ENCODE peak calls at places on chromosomes 13 and 19, in four cellular contexts. H, Q, S and J are unnamed samples.

GRCh38 chr13:108962652-108963051 is 333.2 kb downstream of the MYO16 start:
- DNase-seq in H (no peak), Q (no peak), S (no peak), J (no peak)

GRCh38 chr13:36880961-36881360 is 39.1 kb downstream of the SMAD9 start:
- DNase-seq in H (no peak), Q (no peak), S (no peak), J (no peak)

GRCh38 chr19:27794444-27795042 is 1418.4 kb downstream of the UQCRFS1 start:
- DNase-seq in H (no peak), Q (no peak), S (no peak), J (peak)

GRCh38 chr19:13880059-13880672 is 3.2 kb downstream of the NANOS3 start:
- DNase-seq in H (peak), Q (peak), S (peak), J (peak)

GRCh38 chr19:57648336-57649003 is 15.5 kb downstream of the ZNF211 start:
- DNase-seq in H (no peak), Q (no peak), S (no peak), J (no peak)

GRCh38 chr13:73167046-73167820 is 108.4 kb downstream of the KLF5 start:
- DNase-seq in H (no peak), Q (no peak), S (no peak), J (no peak)

GRCh38 chr13:41978007-41978406 is 17.1 kb upstream of the VWA8 start:
- DNase-seq in H (no peak), Q (no peak), S (no peak), J (no peak)

GRCh38 chr13:33494596-33495214 is 209.2 kb upstream of the STARD13 start:
- DNase-seq in H (no peak), Q (peak), S (no peak), J (no peak)

GRCh38 chr13:100541882-100542545 is 46.6 kb downstream of the GGACT start:
- DNase-seq in H (no peak), Q (peak), S (no peak), J (no peak)

GRCh38 chr13:86974995-86975328 is 696.2 kb upstream of the SLITRK5 start:
- DNase-seq in H (no peak), Q (no peak), S (no peak), J (no peak)

GRCh38 chr19:35290381-35291135 is 1.4 kb upstream of the MAG start:
- DNase-seq in H (no peak), Q (no peak), S (no peak), J (no peak)

GRCh38 chr13:113627136-113627535 is 30.9 kb downstream of the ATP4B start:
- DNase-seq in H (no peak), Q (no peak), S (no peak), J (no peak)

GRCh38 chr19:39430675-39431593 is 4.8 kb downstream of the RPS16 start:
- DNase-seq in H (no peak), Q (peak), S (peak), J (no peak)

GRCh38 chr19:49142866-49143335 is 12.3 kb downstream of the HRC start:
- DNase-seq in H (peak), Q (peak), S (peak), J (peak)

GRCh38 chr19:48400018-48400742 is 6.7 kb downstream of the GRIN2D start:
- DNase-seq in H (peak), Q (no peak), S (peak), J (no peak)

GRCh38 chr13:50283017-50283416 is 267.8 kb downstream of the KCNRG start:
- DNase-seq in H (no peak), Q (no peak), S (no peak), J (no peak)

GRCh38 chr19:11948646-11949045 is 16.2 kb upstream of the ZNF763 start:
- DNase-seq in H (no peak), Q (no peak), S (no peak), J (no peak)

GRCh38 chr19:10105241-10106099 is 692 bp upstream of the PPAN start:
- DNase-seq in H (no peak), Q (no peak), S (peak), J (no peak)

GRCh38 chr13:100694722-100695644 is 20.4 kb upstream of the TMTC4 start:
- DNase-seq in H (no peak), Q (no peak), S (no peak), J (no peak)

GRCh38 chr13:50388481-50388880 is 373.2 kb downstream of the KCNRG start:
- DNase-seq in H (no peak), Q (no peak), S (no peak), J (no peak)

GRCh38 chr13:113407103-113407530 is 43.2 kb upstream of the GRTP1 start:
- DNase-seq in H (no peak), Q (no peak), S (no peak), J (peak)

GRCh38 chr13:35714588-35714987 is 238.1 kb upstream of the MAB21L1 start:
- DNase-seq in H (peak), Q (no peak), S (no peak), J (no peak)

GRCh38 chr13:96871470-96871869 is 122.8 kb downstream of the OXGR1 start:
- DNase-seq in H (no peak), Q (no peak), S (no peak), J (no peak)

GRCh38 chr13:36850790-36851438 is 31.9 kb downstream of the RFXAP start:
- DNase-seq in H (no peak), Q (no peak), S (peak), J (no peak)

GRCh38 chr13:73465629-73465974 is 406.8 kb downstream of the KLF5 start:
- DNase-seq in H (no peak), Q (peak), S (no peak), J (no peak)

GRCh38 chr19:36847968-36848367 is 2.7 kb upstream of the ZNF345 start:
- DNase-seq in H (no peak), Q (no peak), S (no peak), J (no peak)

GRCh38 chr13:75222031-75222430 is 259.9 kb downstream of the TBC1D4 start:
- DNase-seq in H (no peak), Q (no peak), S (no peak), J (no peak)

GRCh38 chr13:94968040-94968756 is 255.9 kb upstream of the SOX21 start:
- DNase-seq in H (no peak), Q (no peak), S (peak), J (no peak)

GRCh38 chr13:24228852-24229458 is 68.4 kb downstream of the SPATA13 start:
- DNase-seq in H (no peak), Q (peak), S (peak), J (no peak)

GRCh38 chr13:27559714-27560113 is 60.6 kb downstream of the LNX2 start:
- DNase-seq in H (no peak), Q (no peak), S (no peak), J (no peak)

GRCh38 chr19:57637379-57637778 is 4.4 kb downstream of the ZNF211 start:
- DNase-seq in H (no peak), Q (no peak), S (no peak), J (no peak)

GRCh38 chr13:40777957-40778235 is 6.9 kb upstream of the MRPS31 start:
- DNase-seq in H (no peak), Q (no peak), S (no peak), J (no peak)

GRCh38 chr19:14118165-14119051 is 846 bp upstream of the PRKACA start:
- DNase-seq in H (peak), Q (peak), S (peak), J (peak)

GRCh38 chr19:55597493-55597892 is 1.8 kb downstream of the FIZ1 start:
- DNase-seq in H (no peak), Q (no peak), S (no peak), J (no peak)

GRCh38 chr13:76713280-76713679 is 172.9 kb downstream of the KCTD12 start:
- DNase-seq in H (no peak), Q (no peak), S (no peak), J (no peak)

GRCh38 chr19:34430738-34431625 is 2.8 kb downstream of the UBA2 start:
- DNase-seq in H (no peak), Q (peak), S (peak), J (no peak)

GRCh38 chr13:25910243-25910642 is 141.6 kb downstream of the SHISA2 start:
- DNase-seq in H (no peak), Q (no peak), S (no peak), J (no peak)

GRCh38 chr13:94217370-94217769 is 262.1 kb downstream of the DCT start:
- DNase-seq in H (no peak), Q (no peak), S (no peak), J (no peak)